ENCODE peak calls at places on chromosomes 5 and 9, in ten cellular contexts. I is gastroesophageal sphincter; G is Right ventricle myocardium inferior; E is heart right ventricle; Z is thoracic aorta; Q is CD4-positive, CD25-positive, alpha-beta regulatory T cell; W is activated T-cell treated with anti-CD3 and anti-CD28 coated beads, Interleukin-2, amount 50 U/mL, for 72 hours; D is heart left ventricle; X is CD8-positive, alpha-beta T cell; K is natural killer cell treated with Interleukin-12 subunit alpha and Interleukin-12 subunit beta and Interleukin-15 and Interleukin-18, amount 100 ng/mL, for 72 hours. S is an unnamed sample.

GRCh38 chr5:6454628-6455053 is 6.0 kb downstream of the UBE2QL1 start:
- ATAC-seq in G (peak), Q (no peak), K (no peak), I (no peak), E (peak), D (peak), X (no peak), W (no peak), Z (peak), S (no peak)

GRCh38 chr5:14220642-14221041 is 77.5 kb downstream of the TRIO start:
- ATAC-seq in W (no peak), I (no peak), X (no peak), Z (no peak), G (no peak), E (no peak), K (no peak), Q (no peak), D (no peak), S (no peak)

GRCh38 chr5:77984587-77984986 is 208.4 kb upstream of the TBCA start:
- ATAC-seq in K (no peak), D (no peak), G (no peak), W (no peak), I (no peak), Q (no peak), E (no peak), Z (no peak), X (no peak), S (no peak)

GRCh38 chr5:151221574-151221973 is 2.3 kb downstream of the CCDC69 start:
- ATAC-seq in I (no peak), E (no peak), K (no peak), X (peak), D (no peak), W (peak), Q (peak), Z (no peak), G (no peak), S (peak)

GRCh38 chr9:88927510-88927909 is 63.8 kb upstream of the S1PR3 start:
- ATAC-seq in W (no peak), X (no peak), Z (no peak), K (no peak), E (no peak), Q (no peak), D (no peak), G (no peak), I (no peak), S (no peak)

GRCh38 chr9:134366223-134367031 is 40.2 kb downstream of the RXRA start:
- ATAC-seq in I (peak), D (peak), X (no peak), W (no peak), Z (peak), Q (no peak), E (peak), G (peak), K (no peak), S (peak)

GRCh38 chr5:72940082-72940481 is 15.8 kb upstream of the FCHO2 start:
- ATAC-seq in D (peak), W (no peak), Z (no peak), G (peak), I (peak), E (no peak), K (no peak), Q (no peak), X (no peak), S (no peak)

GRCh38 chr5:53035868-53036381 is 46.8 kb downstream of the ITGA2 start:
- ATAC-seq in Q (no peak), E (no peak), K (no peak), W (no peak), X (no peak), G (no peak), Z (no peak), D (no peak), I (no peak), S (no peak)

GRCh38 chr5:168613396-168613795 is 34.2 kb upstream of the PANK3 start:
- ATAC-seq in Z (no peak), W (no peak), G (no peak), X (peak), K (no peak), I (no peak), D (no peak), Q (no peak), E (no peak), S (peak)

S was measured in activated T-helper 17 cell treated with anti-CD3 and anti-CD28 coated beads, Interleukin-2, amount 50 U/mL, for 72 hours.